ENCODE peak calls at places on chromosomes 4 and X, in six cellular contexts. R, X, N, G, K and D are unnamed samples.
A peak's percentile ranks its signal among the peaks of the same experiment; 100 is the strongest.

GRCh38 chr4:96166806-96167205 is 326.9 kb downstream of the PDHA2 start:
- DNase-seq in R (no peak), X (no peak), N (no peak), G (no peak), K (peak; percentile 10), D (no peak)

GRCh38 chr4:87050596-87050995 is 115.8 kb downstream of the AFF1 start:
- DNase-seq in R (no peak), X (no peak), N (no peak), G (no peak), K (no peak), D (no peak)

GRCh38 chr4:87806520-87806919 is 7.2 kb downstream of the IBSP start:
- DNase-seq in R (no peak), X (no peak), N (no peak), G (peak; percentile 1), K (peak; percentile 74), D (no peak)

GRCh38 chr4:168877407-168877778 is 132.7 kb downstream of the CBR4 start:
- DNase-seq in R (no peak), X (no peak), N (no peak), G (no peak), K (no peak), D (peak; percentile 52)

GRCh38 chr4:134365852-134366251 is 164.3 kb upstream of the PABPC4L start:
- DNase-seq in R (no peak), X (no peak), N (no peak), G (no peak), K (peak; percentile 48), D (no peak)

GRCh38 chr4:99968330-99968729 is 18.3 kb upstream of the H2AZ1 start:
- DNase-seq in R (no peak), X (no peak), N (no peak), G (peak; percentile 76), K (peak; percentile 87), D (no peak)

GRCh38 chr4:38730830-38731646 is 51.8 kb downstream of the TLR10 start:
- DNase-seq in R (peak; percentile 73), X (peak; percentile 69), N (peak; percentile 81), G (peak; percentile 88), K (peak; percentile 96), D (peak; percentile 65)

GRCh38 chr4:156294577-156294976 is 340.9 kb upstream of the CTSO start:
- DNase-seq in R (no peak), X (no peak), N (no peak), G (peak; percentile 36), K (peak; percentile 96), D (no peak)

GRCh38 chr4:47642985-47643745 is 158.1 kb downstream of the ATP10D start:
- DNase-seq in R (no peak), X (no peak), N (no peak), G (no peak), K (peak; percentile 92), D (no peak)

GRCh38 chr4:139175647-139176298 is 1.2 kb downstream of the ELF2 start:
- DNase-seq in R (peak; percentile 27), X (no peak), N (no peak), G (no peak), K (no peak), D (no peak)

GRCh38 chr4:100062921-100063320 is 112.8 kb upstream of the H2AZ1 start:
- DNase-seq in R (no peak), X (no peak), N (no peak), G (no peak), K (peak; percentile 33), D (no peak)

GRCh38 chrX:136907626-136908025 is 27.1 kb upstream of the RBMX start:
- DNase-seq in R (no peak), X (no peak), N (no peak), G (no peak), K (no peak), D (peak; percentile 25)

GRCh38 chr4:25103423-25103822 is 56.8 kb downstream of the SEPSECS start:
- DNase-seq in R (no peak), X (no peak), N (peak; percentile 71), G (no peak), K (no peak), D (no peak)

GRCh38 chrX:134633832-134634231 is 24.4 kb downstream of the PLAC1 start:
- DNase-seq in R (no peak), X (no peak), N (no peak), G (no peak), K (no peak), D (no peak)

GRCh38 chr4:127165971-127166370 is 466.8 kb upstream of the INTU start:
- DNase-seq in R (no peak), X (no peak), N (no peak), G (no peak), K (no peak), D (no peak)

GRCh38 chr4:148052448-148052847 is 320.6 kb downstream of the ARHGAP10 start:
- DNase-seq in R (no peak), X (no peak), N (no peak), G (no peak), K (no peak), D (no peak)

GRCh38 chrX:103918584-103919335 is 43.7 kb upstream of the TMSB15B start:
- DNase-seq in R (peak; percentile 50), X (peak; percentile 24), N (peak; percentile 87), G (no peak), K (peak; percentile 77), D (no peak)

GRCh38 chr4:33494150-33494549 is 2750.2 kb downstream of the ARAP2 start:
- DNase-seq in R (no peak), X (no peak), N (no peak), G (no peak), K (peak; percentile 12), D (no peak)

GRCh38 chr4:55827582-55827981 is 8.0 kb downstream of the EXOC1L start:
- DNase-seq in R (no peak), X (no peak), N (no peak), G (no peak), K (no peak), D (no peak)

GRCh38 chr4:189087981-189088380 is 852.7 kb upstream of the FRG1 start:
- DNase-seq in R (no peak), X (no peak), N (no peak), G (no peak), K (no peak), D (no peak)

GRCh38 chrX:21408324-21408723 is 34.1 kb downstream of the CNKSR2 start:
- DNase-seq in R (no peak), X (no peak), N (no peak), G (no peak), K (no peak), D (no peak)

GRCh38 chr4:10529256-10529890 is 72.1 kb upstream of the ZNF518B start:
- DNase-seq in R (no peak), X (no peak), N (no peak), G (no peak), K (peak; percentile 8), D (no peak)

GRCh38 chrX:10156199-10157031 is at the start of gene CLCN4:
- DNase-seq in R (peak; percentile 61), X (no peak), N (no peak), G (no peak), K (peak; percentile 8), D (peak; percentile 83)

GRCh38 chr4:8081621-8082516 is 76.7 kb downstream of the ABLIM2 start:
- DNase-seq in R (no peak), X (no peak), N (no peak), G (no peak), K (no peak), D (no peak)

GRCh38 chrX:109590176-109590575 is 34.8 kb downstream of the KCNE5 start:
- DNase-seq in R (no peak), X (no peak), N (no peak), G (no peak), K (no peak), D (no peak)

GRCh38 chr4:101345271-101345595 is 2.1 kb downstream of the PPP3CA start:
- DNase-seq in R (no peak), X (no peak), N (no peak), G (no peak), K (peak; percentile 43), D (no peak)

GRCh38 chr4:121041307-121042090 is 30.8 kb downstream of the NDNF start:
- DNase-seq in R (no peak), X (no peak), N (no peak), G (no peak), K (no peak), D (no peak)

GRCh38 chr4:81207793-81208192 is 7.2 kb downstream of the PRKG2 start:
- DNase-seq in R (no peak), X (no peak), N (no peak), G (peak; percentile 39), K (peak; percentile 59), D (no peak)

GRCh38 chrX:79096339-79096638 is 48.2 kb upstream of the GPR174 start:
- DNase-seq in R (no peak), X (no peak), N (no peak), G (no peak), K (no peak), D (no peak)

GRCh38 chr4:4470208-4470607 is 71.6 kb downstream of the STX18 start:
- DNase-seq in R (no peak), X (no peak), N (no peak), G (no peak), K (no peak), D (no peak)

GRCh38 chr4:151226004-151226932 is 50.7 kb upstream of the PRSS48 start:
- DNase-seq in R (no peak), X (no peak), N (no peak), G (peak; percentile 60), K (peak; percentile 91), D (no peak)

GRCh38 chrX:111180750-111181240 is 84.8 kb downstream of the PAK3 start:
- DNase-seq in R (no peak), X (no peak), N (no peak), G (no peak), K (no peak), D (no peak)